ENCODE peak calls at places on chromosome 2, in nine cellular contexts. S, C, O, U, V, R, T, B and X are unnamed samples.

GRCh38 chr2:227703280-227703732 is 14.5 kb downstream of the SLC19A3 start:
- DNase-seq in V (peak), R (no peak), C (no peak), S (no peak), T (peak), U (no peak), B (no peak), O (no peak), X (no peak)

GRCh38 chr2:169815849-169816248 is 8.9 kb downstream of the METTL5 start:
- DNase-seq in T (no peak), C (no peak), R (no peak), U (no peak), V (peak), S (no peak), B (no peak), O (no peak), X (peak)

GRCh38 chr2:173354601-173355131 is at the start of gene CDCA7:
- DNase-seq in C (peak), V (peak), B (peak), U (peak), O (peak), S (peak), T (no peak), R (peak), X (peak)

GRCh38 chr2:37271376-37272067 is 40.1 kb downstream of the NDUFAF7 start:
- DNase-seq in R (no peak), V (no peak), B (no peak), U (no peak), C (no peak), S (no peak), T (no peak), O (no peak), X (no peak)

GRCh38 chr2:40287201-40287600 is 164.7 kb downstream of the SLC8A1 start:
- DNase-seq in V (no peak), U (no peak), T (no peak), O (no peak), S (no peak), R (no peak), C (no peak), B (no peak), X (no peak)

GRCh38 chr2:238898534-238899281 is 50.8 kb downstream of the TWIST2 start:
- DNase-seq in C (no peak), S (no peak), B (no peak), O (no peak), R (no peak), T (no peak), U (no peak), V (no peak), X (no peak)

GRCh38 chr2:232328516-232329460 is 49.8 kb upstream of the ALPP start:
- DNase-seq in V (no peak), U (no peak), C (no peak), B (no peak), R (peak), S (no peak), T (no peak), O (no peak), X (no peak)

GRCh38 chr2:121524650-121525425 is 5.8 kb upstream of the RNU4ATAC start:
- DNase-seq in S (no peak), C (no peak), B (no peak), T (no peak), R (no peak), V (no peak), O (no peak), U (no peak), X (no peak)

GRCh38 chr2:42108852-42109251 is 60.3 kb upstream of the EML4 start:
- DNase-seq in C (no peak), S (no peak), B (no peak), O (no peak), V (no peak), R (no peak), U (no peak), T (no peak), X (no peak)

GRCh38 chr2:70990216-70990615 is 4.5 kb downstream of the TEX261 start:
- DNase-seq in V (no peak), U (no peak), T (no peak), S (no peak), R (no peak), C (no peak), O (no peak), B (no peak), X (no peak)

GRCh38 chr2:37459095-37459981 is 114.9 kb downstream of the QPCT start:
- DNase-seq in S (no peak), B (no peak), R (no peak), V (no peak), T (no peak), U (no peak), O (no peak), C (no peak), X (peak)

GRCh38 chr2:18001671-18002070 is 123.2 kb downstream of the KCNS3 start:
- DNase-seq in C (no peak), U (no peak), V (peak), S (no peak), R (no peak), T (no peak), B (no peak), O (no peak), X (no peak)

GRCh38 chr2:29892576-29892975 is 28.8 kb downstream of the ALK start:
- DNase-seq in U (no peak), C (no peak), R (no peak), B (no peak), V (no peak), T (no peak), S (no peak), O (no peak), X (no peak)

GRCh38 chr2:230636684-230637271 is 75.9 kb upstream of the CAB39 start:
- DNase-seq in U (no peak), R (no peak), C (no peak), T (no peak), O (no peak), S (no peak), B (no peak), V (no peak), X (no peak)

GRCh38 chr2:138841459-138841858 is 61.3 kb upstream of the NXPH2 start:
- DNase-seq in S (no peak), T (no peak), C (no peak), R (no peak), B (no peak), V (no peak), O (no peak), U (no peak), X (no peak)

GRCh38 chr2:105865222-105865913 is 120.7 kb downstream of the NCK2 start:
- DNase-seq in R (no peak), U (no peak), T (no peak), O (no peak), C (no peak), B (no peak), S (no peak), V (no peak), X (no peak)

GRCh38 chr2:162579986-162580385 is 236.1 kb downstream of the GCA start:
- DNase-seq in R (no peak), S (no peak), C (no peak), T (no peak), O (no peak), V (peak), B (no peak), U (no peak), X (no peak)

GRCh38 chr2:109370399-109370990 is 241.5 kb downstream of the SH3RF3 start:
- DNase-seq in B (peak), O (no peak), C (no peak), V (no peak), T (no peak), R (no peak), U (peak), S (no peak), X (no peak)

GRCh38 chr2:226652388-226652787 is 147.2 kb downstream of the IRS1 start:
- DNase-seq in R (no peak), T (no peak), U (no peak), C (no peak), S (no peak), B (no peak), O (no peak), V (peak), X (peak)

GRCh38 chr2:53535234-53535867 is 232.3 kb upstream of the CHAC2 start:
- DNase-seq in B (no peak), R (no peak), S (no peak), T (no peak), O (no peak), V (no peak), U (no peak), C (no peak), X (no peak)

GRCh38 chr2:235287369-235287722 is 206.5 kb upstream of the AGAP1 start:
- DNase-seq in C (no peak), S (no peak), R (no peak), V (no peak), T (no peak), B (no peak), O (no peak), U (no peak), X (no peak)

GRCh38 chr2:38650012-38650411 is 15.9 kb upstream of the GALM start:
- DNase-seq in S (no peak), B (no peak), R (no peak), C (no peak), T (no peak), V (no peak), U (no peak), O (no peak), X (no peak)

GRCh38 chr2:109702250-109702985 is 88.3 kb downstream of the SOWAHC start:
- DNase-seq in V (peak), R (no peak), T (no peak), B (no peak), C (no peak), U (no peak), O (no peak), S (no peak), X (peak)

GRCh38 chr2:65514555-65515195 is 82.3 kb upstream of the SPRED2 start:
- DNase-seq in B (no peak), C (no peak), O (no peak), U (no peak), R (no peak), S (no peak), V (no peak), T (no peak), X (no peak)

GRCh38 chr2:220279840-220280239 is 652.4 kb downstream of the SLC4A3 start:
- DNase-seq in T (no peak), B (no peak), R (no peak), V (no peak), C (no peak), U (no peak), S (no peak), O (no peak), X (peak)

GRCh38 chr2:99031481-99031880 is 95.5 kb upstream of the CRACDL start:
- DNase-seq in V (no peak), U (no peak), B (no peak), C (no peak), R (no peak), T (no peak), S (no peak), O (no peak), X (no peak)

GRCh38 chr2:181848356-181848876 is 43.1 kb upstream of the ITPRID2 start:
- DNase-seq in R (no peak), S (no peak), O (no peak), V (no peak), U (no peak), T (no peak), C (no peak), B (no peak), X (no peak)

GRCh38 chr2:12314119-12314735 is 402.5 kb upstream of the TRIB2 start:
- DNase-seq in S (no peak), O (no peak), U (no peak), T (no peak), R (no peak), V (no peak), C (no peak), B (no peak), X (no peak)

GRCh38 chr2:240886678-240887574 is 9.0 kb downstream of the MAB21L4 start:
- DNase-seq in B (no peak), V (no peak), U (peak), R (peak), T (no peak), C (no peak), O (no peak), S (no peak), X (no peak)

GRCh38 chr2:194883711-194884110 is 773.3 kb upstream of the SLC39A10 start:
- DNase-seq in B (no peak), C (no peak), U (no peak), V (no peak), O (no peak), S (no peak), R (no peak), T (no peak), X (no peak)

GRCh38 chr2:190666895-190667294 is 18.0 kb downstream of the NAB1 start:
- DNase-seq in T (no peak), B (no peak), V (no peak), U (no peak), R (no peak), O (no peak), C (no peak), S (no peak), X (no peak)

GRCh38 chr2:209993968-209994367 is 8.5 kb upstream of the RPE start:
- DNase-seq in T (no peak), V (no peak), O (no peak), U (no peak), C (no peak), S (no peak), R (no peak), B (no peak), X (no peak)

GRCh38 chr2:237178396-237178795 is 92.7 kb downstream of the COPS8 start:
- DNase-seq in V (peak), C (no peak), S (no peak), R (no peak), T (no peak), B (no peak), U (no peak), O (no peak), X (peak)

GRCh38 chr2:216283038-216283900 is 89.0 kb downstream of the MARCHF4 start:
- DNase-seq in V (peak), C (peak), S (peak), U (no peak), B (no peak), O (no peak), R (no peak), T (no peak), X (no peak)

GRCh38 chr2:8408560-8409460 is 273.0 kb upstream of the ID2 start:
- DNase-seq in R (no peak), S (no peak), C (peak), T (no peak), U (no peak), O (no peak), V (no peak), B (no peak), X (no peak)

GRCh38 chr2:15313657-15314056 is 247.5 kb downstream of the NBAS start:
- DNase-seq in O (no peak), T (no peak), R (no peak), C (peak), B (no peak), V (no peak), U (no peak), S (no peak), X (peak)

GRCh38 chr2:101969723-101970122 is 22.0 kb upstream of the IL1R2 start:
- DNase-seq in R (no peak), S (no peak), O (no peak), V (no peak), B (no peak), C (no peak), U (no peak), T (no peak), X (no peak)

GRCh38 chr2:161412346-161412745 is 3.8 kb upstream of the TBR1 start:
- DNase-seq in U (no peak), B (no peak), O (no peak), S (no peak), V (no peak), T (no peak), R (no peak), C (no peak), X (no peak)

GRCh38 chr2:180520816-180521595 is 459.4 kb upstream of the UBE2E3 start:
- DNase-seq in B (no peak), V (peak), U (no peak), S (no peak), R (no peak), T (no peak), O (no peak), C (no peak), X (peak)

GRCh38 chr2:31297751-31298150 is 63.8 kb downstream of the EHD3 start:
- DNase-seq in O (no peak), U (no peak), B (no peak), R (no peak), S (no peak), T (no peak), V (peak), C (peak), X (peak)
- H3K27ac ChIP-seq in O (no peak), U (no peak), B (no peak), R (no peak), S (no peak), T (no peak), V (no peak), C (no peak), X (no peak)

GRCh38 chr2:108029912-108030311 is 43.6 kb downstream of the SLC5A7 start:
- DNase-seq in B (no peak), C (no peak), T (no peak), S (no peak), V (no peak), O (no peak), R (no peak), U (no peak), X (no peak)

GRCh38 chr2:108031471-108031941 is 45.2 kb downstream of the SLC5A7 start:
- DNase-seq in B (no peak), R (no peak), V (no peak), O (no peak), U (no peak), S (no peak), T (no peak), C (no peak), X (no peak)

GRCh38 chr2:108034843-108035242 is 48.5 kb downstream of the SLC5A7 start:
- DNase-seq in C (no peak), S (no peak), U (no peak), V (no peak), T (no peak), O (no peak), B (no peak), R (no peak), X (no peak)
- TF ChIP-seq CTCF in C (peak), S (peak), U (no peak), V (peak), T (no peak), O (no peak), B (no peak), R (peak), X (no peak)

DNA sequence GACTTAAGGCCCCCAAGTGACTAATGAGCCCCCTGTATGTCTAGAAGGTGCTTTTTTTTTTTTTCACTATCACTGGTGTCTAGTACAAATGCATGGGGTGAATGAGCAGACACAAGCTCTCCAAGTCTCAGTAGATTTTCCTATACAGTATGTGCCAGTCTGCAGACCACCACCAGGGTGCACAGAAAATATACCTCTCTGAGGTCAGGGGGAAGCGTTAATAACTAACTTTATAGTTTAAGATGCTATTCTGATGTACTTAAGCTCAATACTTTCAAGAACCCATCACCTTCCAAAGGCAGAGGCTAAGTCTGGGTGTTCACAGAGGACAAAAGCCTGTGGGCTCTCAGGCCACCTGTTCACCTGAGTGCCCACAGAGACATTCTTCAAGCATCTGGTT is 534.8 kb downstream of the TNS1 start:
- DNase-seq in V (no peak), R (no peak), U (no peak), C (no peak), T (no peak), S (no peak), B (no peak), O (no peak), X (no peak)
- H3K27ac ChIP-seq in V (no peak), R (no peak), U (no peak), C (no peak), T (no peak), S (no peak), B (no peak), O (no peak), X (no peak)

GRCh38 chr2:67476808-67477790 is 80.0 kb downstream of the ETAA1 start:
- DNase-seq in T (no peak), R (no peak), O (no peak), C (peak), U (no peak), S (peak), B (peak), V (peak), X (peak)
- TF ChIP-seq CTCF in T (peak), R (peak), O (no peak), C (peak), U (no peak), S (peak), B (no peak), V (peak), X (peak)

DNA sequence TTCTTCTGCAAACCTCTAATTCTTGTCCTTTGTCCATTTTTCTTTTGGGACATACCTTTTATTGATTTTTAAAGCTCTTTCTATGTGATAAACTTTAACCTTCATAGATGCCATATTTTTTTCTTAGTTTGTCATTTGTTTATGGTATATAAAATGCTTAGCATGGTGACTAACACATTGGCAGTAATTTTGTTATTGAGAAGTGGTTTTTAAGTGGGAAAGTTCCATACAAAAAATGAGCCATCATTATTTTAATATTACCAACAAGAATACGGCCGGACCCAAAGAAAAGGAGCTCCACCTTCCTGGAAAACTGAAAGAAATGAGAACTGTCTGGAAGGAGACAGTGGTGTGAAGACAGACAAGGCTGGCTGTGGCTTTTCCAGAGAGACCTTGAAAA is 270.1 kb upstream of the SIX2 start:
- DNase-seq in U (no peak), B (no peak), C (no peak), S (no peak), V (no peak), O (no peak), T (no peak), R (no peak), X (no peak)
- H3K27ac ChIP-seq in U (no peak), B (no peak), C (no peak), S (no peak), V (no peak), O (no peak), T (no peak), R (no peak), X (no peak)

GRCh38 chr2:197876524-197876923 is 72.1 kb downstream of the PLCL1 start:
- DNase-seq in C (no peak), U (no peak), V (no peak), B (no peak), S (no peak), O (no peak), R (no peak), T (no peak), X (no peak)

GRCh38 chr2:197875736-197876135 is 71.3 kb downstream of the PLCL1 start:
- DNase-seq in R (no peak), T (no peak), S (no peak), B (no peak), U (no peak), V (no peak), C (no peak), O (no peak), X (no peak)

GRCh38 chr2:197871780-197872456 is 67.5 kb downstream of the PLCL1 start:
- DNase-seq in O (no peak), R (no peak), V (no peak), C (no peak), U (no peak), S (no peak), T (no peak), B (no peak), X (no peak)

GRCh38 chr2:197870137-197870536 is 65.7 kb downstream of the PLCL1 start:
- DNase-seq in S (no peak), V (no peak), R (no peak), T (no peak), B (no peak), U (no peak), C (no peak), O (no peak), X (no peak)

GRCh38 chr2:197873293-197873701 is 68.9 kb downstream of the PLCL1 start:
- DNase-seq in T (no peak), B (no peak), V (no peak), S (no peak), U (no peak), C (no peak), O (no peak), R (no peak), X (peak)
- TF ChIP-seq CTCF in T (no peak), B (no peak), V (no peak), S (no peak), U (no peak), C (no peak), O (no peak), R (no peak), X (peak)